ENCODE peak calls at places on chromosomes 2 and 18, in six cellular contexts. W is right cardiac atrium; C is uterus; V is CD4-positive, alpha-beta T cell; X is GM18507; A is mesendoderm. L is an unnamed sample.

GRCh38 chr18:26017929-26018328 is 72.5 kb downstream of the SS18 start:
- DNase-seq in W (no peak), V (no peak), C (no peak), X (no peak), A (no peak), L (no peak)

GRCh38 chr2:37555457-37555856 is 116.0 kb downstream of the CDC42EP3 start:
- DNase-seq in C (no peak), W (no peak), V (peak; percentile 6), X (no peak), A (no peak), L (no peak)

GRCh38 chr18:47930844-47931706 is 616 bp upstream of the SMAD2 start:
- DNase-seq in W (peak; percentile 99), A (peak; percentile 98), C (peak; percentile 96), X (peak; percentile 80), V (peak; percentile 94), L (peak; percentile 97)

GRCh38 chr2:30778611-30779010 is 28.6 kb downstream of the CAPN13 start:
- DNase-seq in V (no peak), A (no peak), X (no peak), C (no peak), W (no peak), L (no peak)

GRCh38 chr18:13700153-13700552 is 26.2 kb downstream of the FAM210A start:
- DNase-seq in X (no peak), V (no peak), A (no peak), W (no peak), C (no peak), L (no peak)

GRCh38 chr2:63692002-63692606 is 103.3 kb downstream of the MDH1 start:
- DNase-seq in W (no peak), C (peak; percentile 22), V (no peak), X (peak; percentile 18), A (peak; percentile 30), L (no peak)

GRCh38 chr2:60820416-60821132 is 60.8 kb upstream of the REL start:
- DNase-seq in A (no peak), W (no peak), X (no peak), C (no peak), V (no peak), L (no peak)

GRCh38 chr2:12948231-12948962 is 231.7 kb downstream of the TRIB2 start:
- DNase-seq in A (peak; percentile 19), W (no peak), C (no peak), X (no peak), V (no peak), L (no peak)

GRCh38 chr18:25289040-25289631 is 62.8 kb downstream of the ZNF521 start:
- DNase-seq in X (no peak), V (no peak), W (no peak), C (peak; percentile 48), A (peak; percentile 16), L (no peak)

GRCh38 chr2:165440367-165440766 is 29.1 kb upstream of the CSRNP3 start:
- DNase-seq in V (no peak), C (no peak), X (no peak), A (peak; percentile 51), W (no peak), L (no peak)

GRCh38 chr2:179020156-179020750 is 29.7 kb downstream of the CCDC141 start:
- DNase-seq in W (no peak), X (no peak), C (no peak), A (peak; percentile 70), V (peak; percentile 30), L (peak; percentile 51)

GRCh38 chr2:219285894-219286425 is 6.8 kb downstream of the DNAJB2 start:
- DNase-seq in W (peak; percentile 47), A (peak; percentile 92), C (peak; percentile 82), X (no peak), V (no peak), L (peak; percentile 52)

GRCh38 chr2:191936882-191937405 is 90.1 kb upstream of the CAVIN2 start:
- DNase-seq in A (no peak), X (no peak), V (no peak), W (no peak), C (no peak), L (no peak)

GRCh38 chr2:219997341-219997851 is 370.0 kb downstream of the SLC4A3 start:
- DNase-seq in A (peak; percentile 86), W (peak; percentile 64), V (no peak), X (no peak), C (peak; percentile 37), L (no peak)

GRCh38 chr18:32380559-32380958 is 90.1 kb downstream of the GAREM1 start:
- DNase-seq in W (no peak), C (no peak), A (peak; percentile 31), V (no peak), X (no peak), L (no peak)

GRCh38 chr2:218273908-218274249 is 3.6 kb downstream of the PNKD start:
- DNase-seq in W (no peak), C (no peak), X (no peak), A (no peak), V (no peak), L (no peak)

GRCh38 chr2:95342556-95343320 is 45.6 kb downstream of the KCNIP3 start:
- DNase-seq in C (no peak), X (no peak), A (no peak), W (no peak), V (no peak), L (no peak)

GRCh38 chr18:38940863-38941531 is 1375.4 kb upstream of the CELF4 start:
- DNase-seq in X (no peak), A (peak; percentile 53), V (peak; percentile 24), W (no peak), C (no peak), L (no peak)

GRCh38 chr18:7084766-7085080 is 32.9 kb downstream of the LAMA1 start:
- DNase-seq in C (no peak), V (no peak), X (no peak), W (no peak), A (no peak), L (no peak)

GRCh38 chr18:79245517-79246001 is 150.2 kb upstream of the NFATC1 start:
- DNase-seq in A (no peak), C (no peak), V (no peak), X (no peak), W (no peak), L (no peak)

GRCh38 chr2:164430166-164430783 is 191.0 kb downstream of the GRB14 start:
- DNase-seq in A (peak; percentile 52), X (no peak), C (no peak), V (no peak), W (no peak), L (no peak)

GRCh38 chr2:3463914-3464313 is 55.4 kb downstream of the ADI1 start:
- DNase-seq in X (no peak), V (no peak), W (no peak), C (no peak), A (no peak), L (peak; percentile 12)

GRCh38 chr2:8692783-8693768 is 11.2 kb downstream of the ID2 start:
- DNase-seq in W (peak; percentile 77), A (peak; percentile 50), C (no peak), X (no peak), V (no peak), L (no peak)

GRCh38 chr18:79556829-79557585 is 122.6 kb upstream of the CTDP1 start:
- DNase-seq in C (no peak), V (no peak), A (peak; percentile 21), W (no peak), X (no peak), L (no peak)

GRCh38 chr2:238486123-238486848 is 59.6 kb downstream of the ASB1 start:
- DNase-seq in X (no peak), W (no peak), V (no peak), A (no peak), C (no peak), L (no peak)

GRCh38 chr2:236673126-236673822 is 103.6 kb downstream of the ACKR3 start:
- DNase-seq in W (peak; percentile 23), V (no peak), C (no peak), X (no peak), A (no peak), L (no peak)

GRCh38 chr2:120667981-120668380 is 67.7 kb upstream of the GLI2 start:
- DNase-seq in X (no peak), C (no peak), A (no peak), W (no peak), V (no peak), L (no peak)

GRCh38 chr2:126658316-126658909 is 2.5 kb downstream of the GYPC start:
- DNase-seq in A (no peak), V (peak; percentile 7), C (no peak), W (no peak), X (no peak), L (no peak)

GRCh38 chr2:152611458-152612231 is 105.6 kb downstream of the PRPF40A start:
- DNase-seq in A (peak; percentile 25), C (peak; percentile 59), V (no peak), W (peak; percentile 49), X (peak; percentile 17), L (peak; percentile 53)

GRCh38 chr2:187424156-187424555 is 23.9 kb downstream of the CALCRL start:
- DNase-seq in V (no peak), X (no peak), W (no peak), C (no peak), A (peak; percentile 14), L (no peak)

GRCh38 chr2:6025391-6025790 is 333.2 kb downstream of the SOX11 start:
- DNase-seq in V (no peak), W (no peak), A (no peak), C (no peak), X (no peak), L (no peak)

GRCh38 chr18:65704051-65704450 is 46.8 kb upstream of the CDH7 start:
- DNase-seq in W (no peak), C (no peak), X (no peak), A (no peak), V (no peak), L (no peak)

GRCh38 chr2:207764096-207764630 is 5.5 kb downstream of the FZD5 start:
- DNase-seq in A (no peak), V (no peak), W (no peak), C (no peak), X (no peak), L (no peak)

GRCh38 chr18:63963610-63964256 is 6.1 kb upstream of the SERPINB8 start:
- DNase-seq in W (no peak), X (no peak), V (peak; percentile 57), A (peak; percentile 76), C (peak; percentile 28), L (no peak)

GRCh38 chr18:31977270-31977872 is 34.4 kb upstream of the TRAPPC8 start:
- DNase-seq in X (no peak), V (peak; percentile 10), W (no peak), C (peak; percentile 21), A (peak; percentile 85), L (no peak)